ENCODE peak calls at places on chromosomes 6 and 20, in four cellular contexts. J is HepG2, B is SK-N-SH, R is GM12878. T is an unnamed sample.

GRCh38 chr20:37282558-37282957 is 6.9 kb upstream of the MANBAL start:
- DNase-seq in J (no peak), B (no peak), R (no peak), T (no peak)

GRCh38 chr6:170127151-170127550 is 163.7 kb downstream of the DLL1 start:
- DNase-seq in J (no peak), B (no peak), R (no peak), T (no peak)

GRCh38 chr6:146770275-146770964 is 171.6 kb downstream of the ADGB start:
- DNase-seq in J (no peak), B (no peak), R (no peak), T (no peak)

GRCh38 chr6:170173416-170173990 is 117.4 kb downstream of the DLL1 start:
- DNase-seq in J (no peak), B (no peak), R (no peak), T (no peak)

GRCh38 chr6:36380166-36380565 is 7.3 kb downstream of the ETV7 start:
- DNase-seq in J (no peak), B (no peak), R (no peak), T (no peak)

GRCh38 chr20:19688031-19688806 is 69.8 kb upstream of the RIN2 start:
- DNase-seq in J (peak; percentile 63), B (peak; percentile 47), R (no peak), T (peak; percentile 89)

GRCh38 chr20:6558361-6558760 is 209.1 kb upstream of the BMP2 start:
- DNase-seq in J (peak; percentile 19), B (no peak), R (no peak), T (no peak)

GRCh38 chr20:18304618-18305017 is 16.3 kb downstream of the ZNF133 start:
- DNase-seq in J (no peak), B (peak; percentile 8), R (no peak), T (peak; percentile 24)

GRCh38 chr6:7697820-7698623 is 27.9 kb upstream of the BMP6 start:
- DNase-seq in J (peak; percentile 84), B (no peak), R (no peak), T (peak; percentile 37)

GRCh38 chr6:33029297-33030184 is 20.1 kb upstream of the HLA-DOA start:
- DNase-seq in J (no peak), B (no peak), R (peak; percentile 94), T (no peak)

GRCh38 chr6:38517005-38517404 is 122.7 kb downstream of the BTBD9 start:
- DNase-seq in J (peak; percentile 36), B (no peak), R (no peak), T (peak; percentile 63)

GRCh38 chr20:10040070-10040970 is 5.5 kb downstream of the ANKEF1 start:
- DNase-seq in J (peak; percentile 80), B (no peak), R (no peak), T (peak; percentile 56)

GRCh38 chr20:10033905-10034304 is 882 bp upstream of the ANKEF1 start:
- DNase-seq in J (no peak), B (no peak), R (no peak), T (no peak)

GRCh38 chr20:10034717-10035571 is at the start of gene ANKEF1:
- DNase-seq in J (peak; percentile 87), B (peak; percentile 94), R (no peak), T (peak; percentile 88)
- H3K27ac ChIP-seq in J (peak within 1 kb of the TSS; percentile 62), B (peak within 1 kb of the TSS; percentile 69), R (no peak within 1 kb of the TSS), T (peak within 1 kb of the TSS; percentile 85)

GRCh38 chr20:34472246-34472925 is 43.8 kb upstream of the DYNLRB1 start:
- DNase-seq in J (no peak), B (no peak), R (no peak), T (no peak)
- TF ChIP-seq PBX3 in J (no peak), B (no peak), R (no peak), T (no peak)

DNA sequence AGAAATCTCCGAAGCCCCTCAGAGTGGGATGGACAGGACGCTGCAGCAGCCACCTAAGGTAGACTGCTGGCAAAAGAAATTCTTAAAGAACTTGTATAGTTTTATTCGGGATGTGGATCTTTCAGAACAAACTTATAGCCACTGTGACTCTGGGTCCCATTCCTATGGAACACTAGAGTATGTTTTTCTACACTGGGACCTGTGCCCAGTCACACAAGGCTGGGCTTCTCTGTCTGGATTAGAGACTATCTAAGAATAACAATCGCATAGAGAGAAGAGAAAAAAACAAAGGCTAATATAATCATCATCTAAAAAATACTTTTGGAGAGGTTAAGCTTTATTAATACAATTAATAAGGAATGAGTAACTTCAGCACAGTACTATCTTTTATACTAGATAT is 28.9 kb downstream of the RMND1 start:
- DNase-seq in J (no peak), B (no peak), R (no peak), T (no peak)
- H3K27ac ChIP-seq in J (no peak overlapping the region), B (no peak overlapping the region), R (no peak overlapping the region), T (no peak overlapping the region)

GRCh38 chr6:125121894-125122293 is 31.7 kb upstream of the TPD52L1 start:
- DNase-seq in J (no peak), B (no peak), R (no peak), T (no peak)

GRCh38 chr6:125123468-125124249 is 29.9 kb upstream of the TPD52L1 start:
- DNase-seq in J (no peak), B (no peak), R (no peak), T (no peak)

GRCh38 chr6:125123051-125123450 is 30.5 kb upstream of the TPD52L1 start:
- DNase-seq in J (no peak), B (no peak), R (no peak), T (no peak)

GRCh38 chr6:125120054-125120590 is 33.5 kb upstream of the TPD52L1 start:
- DNase-seq in J (no peak), B (no peak), R (no peak), T (no peak)

DNA sequence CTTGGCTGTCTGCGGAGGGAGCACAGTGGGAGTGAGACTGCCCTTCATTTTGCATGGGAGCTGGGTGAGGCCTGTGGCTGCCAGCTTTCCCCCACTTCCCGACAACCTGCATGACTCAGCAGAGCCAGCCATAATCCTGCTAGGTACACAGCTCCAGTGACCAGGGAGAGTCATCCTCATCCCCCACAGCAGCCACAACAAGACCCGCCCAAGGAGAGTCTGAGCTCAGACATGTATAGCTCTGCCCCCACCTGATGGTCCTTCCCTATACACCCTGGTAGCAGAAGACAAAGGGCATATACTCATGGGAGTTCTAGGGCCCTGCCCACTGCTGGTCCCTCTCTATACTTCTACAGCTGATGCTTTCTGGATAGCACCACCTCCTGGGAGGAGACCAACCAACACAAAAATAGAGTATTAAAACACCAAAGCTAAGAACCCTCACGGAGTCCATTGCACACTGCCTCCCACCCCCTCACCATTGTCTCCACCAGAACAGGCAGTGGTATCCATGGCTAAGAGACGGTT is 29.3 kb upstream of the TPD52L1 start:
- DNase-seq in J (peak; percentile 17), B (no peak), R (no peak), T (no peak)
- TF ChIP-seq PBX3 in J (no peak), B (no peak), R (no peak), T (no peak)

GRCh38 chr6:34090935-34091334 is 55.0 kb downstream of the GRM4 start:
- DNase-seq in J (no peak), B (no peak), R (no peak), T (no peak)
- H3K27ac ChIP-seq in J (no peak overlapping the region), B (no peak overlapping the region), R (no peak overlapping the region), T (no peak overlapping the region)

T was measured in A549.